ENCODE peak calls at places on chromosomes 13 and 19, in five cellular contexts. F, K, S, O and T are unnamed samples. For H3K4me1 and H3K27me3, the result is how much of the 10 kb centered on the place peaks cover.

GRCh38 chr13:20206836-20207235 is 14.1 kb upstream of the GJB2 start:
- DNase-seq in K (no peak), S (no peak), O (no peak), F (no peak), T (no peak)

GRCh38 chr19:46466536-46467199 is 4.7 kb downstream of the PNMA8A start:
- DNase-seq in F (no peak), O (peak), K (no peak), S (no peak), T (peak)

GRCh38 chr19:56104423-56104822 is 16.7 kb downstream of the ZNF787 start:
- DNase-seq in K (no peak), O (no peak), F (no peak), S (no peak), T (no peak)

GRCh38 chr19:35309481-35310279 is 17.7 kb downstream of the MAG start:
- DNase-seq in S (peak), O (peak), K (no peak), F (no peak), T (no peak)

GRCh38 chr19:46144756-46145155 is 3.3 kb upstream of the IGFL2 start:
- DNase-seq in O (no peak), K (no peak), S (no peak), F (no peak), T (no peak)

GRCh38 chr13:36244990-36245389 is 30.6 kb upstream of the SOHLH2 start:
- DNase-seq in O (no peak), F (no peak), S (no peak), K (no peak), T (no peak)

GRCh38 chr19:46288896-46289588 is 7.8 kb upstream of the HIF3A start:
- DNase-seq in K (no peak), S (no peak), O (peak), F (no peak), T (peak)

GRCh38 chr13:48263196-48263595 is 30.2 kb downstream of the ITM2B start:
- DNase-seq in F (no peak), K (no peak), O (no peak), S (no peak), T (no peak)

GRCh38 chr13:40982772-40983171 is 36.3 kb downstream of the ELF1 start:
- DNase-seq in O (peak), K (no peak), F (peak), S (no peak), T (peak)

GRCh38 chr13:101258071-101258470 is 158.2 kb downstream of the NALCN start:
- DNase-seq in K (peak), F (no peak), O (peak), S (peak), T (peak)

GRCh38 chr13:51825165-51825592 is 19.8 kb downstream of the TMEM272 start:
- DNase-seq in K (no peak), F (no peak), S (no peak), O (no peak), T (no peak)

GRCh38 chr13:34208326-34208725 is 390.4 kb downstream of the RFC3 start:
- DNase-seq in F (no peak), S (no peak), O (peak), K (no peak), T (no peak)

GRCh38 chr19:20250627-20251026 is 83.6 kb downstream of the ZNF486 start:
- DNase-seq in S (no peak), F (no peak), O (no peak), K (no peak), T (no peak)

GRCh38 chr19:49533551-49534488 is 6.0 kb downstream of the RCN3 start:
- DNase-seq in O (peak), K (peak), F (peak), S (peak), T (no peak)

GRCh38 chr19:16376241-16376640 is 51.6 kb downstream of the KLF2 start:
- DNase-seq in K (no peak), O (no peak), F (no peak), S (no peak), T (no peak)
- H3K4me1 ChIP-seq in K (under half), O (under half), F (under half), S (under half), T (under half)

GRCh38 chr13:112626124-112626523 is 38.2 kb upstream of the TUBGCP3 start:
- DNase-seq in S (no peak), O (no peak), F (no peak), K (no peak), T (no peak)
- H3K27me3 ChIP-seq in S (half or more), O (under half), F (under half), K (under half), T (under half)

GRCh38 chr19:18203863-18204393 is at the start of gene RAB3A:
- DNase-seq in O (peak), S (peak), F (peak), K (peak), T (peak)
- TF ChIP-seq CTCF in O (no peak), S (no peak), F (no peak), K (peak), T (no peak)

GRCh38 chr19:6274756-6275155 is 5.0 kb downstream of the MLLT1 start:
- DNase-seq in O (no peak), F (peak), K (no peak), S (no peak), T (no peak)

GRCh38 chr19:6273701-6274601 is 5.8 kb downstream of the MLLT1 start:
- DNase-seq in S (no peak), F (peak), O (peak), K (no peak), T (no peak)

GRCh38 chr19:6276447-6276846 is 3.3 kb downstream of the MLLT1 start:
- DNase-seq in K (no peak), F (peak), S (no peak), O (peak), T (no peak)

GRCh38 chr19:6272913-6273600 is 6.7 kb downstream of the MLLT1 start:
- DNase-seq in S (no peak), O (no peak), K (peak), F (no peak), T (no peak)

GRCh38 chr19:6275170-6275744 is 4.5 kb downstream of the MLLT1 start:
- DNase-seq in S (no peak), O (no peak), K (no peak), F (no peak), T (no peak)
- H3K4me1 ChIP-seq in S (under half), O (half or more), K (half or more), F (under half), T (under half)

DNA sequence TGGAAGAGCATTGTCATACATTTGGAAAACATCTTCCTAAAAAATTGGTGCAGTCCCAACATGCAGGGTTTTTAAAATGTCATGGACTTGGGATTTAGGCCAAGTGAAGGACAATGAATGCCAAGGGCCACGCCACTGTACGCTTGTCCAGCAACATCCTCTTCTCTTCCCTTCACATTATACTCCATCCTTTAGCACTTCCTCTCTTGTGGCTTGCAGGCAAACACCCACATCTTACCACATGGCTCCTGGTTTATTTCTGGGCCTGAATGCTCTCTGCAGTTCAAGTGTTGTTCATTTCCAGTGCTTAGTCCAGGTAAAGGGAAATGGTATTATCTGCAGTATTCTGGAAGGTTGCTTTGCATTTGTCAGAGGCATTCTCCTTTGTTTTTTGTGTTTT is 45.0 kb downstream of the CBY2 start:
- DNase-seq in O (no peak), S (no peak), K (no peak), F (no peak), T (no peak)
- H3K27me3 ChIP-seq in O (under half), S (half or more), K (under half), F (under half), T (under half)

GRCh38 chr13:24541127-24541475 is 28.5 kb upstream of the PARP4 start:
- DNase-seq in F (no peak), S (no peak), O (no peak), K (no peak), T (no peak)
- TF ChIP-seq CTCF in F (no peak), S (no peak), O (no peak), K (no peak), T (no peak)